ENCODE peak calls at places on chromosomes 7 and 10, in eight cellular contexts. R, N, S, T, I, D, K and Y are unnamed samples.

GRCh38 chr7:101560856-101561255 is 68.2 kb downstream of the MYL10 start:
- DNase-seq in N (peak), T (no peak), I (no peak), K (no peak), D (no peak), S (no peak), R (no peak), Y (no peak)

GRCh38 chr10:114624941-114625780 is 32.9 kb downstream of the ABLIM1 start:
- DNase-seq in R (no peak), K (no peak), I (no peak), S (peak), T (no peak), N (no peak), D (no peak), Y (no peak)

GRCh38 chr10:92125169-92125543 is 165.7 kb downstream of the CPEB3 start:
- DNase-seq in T (no peak), K (no peak), S (no peak), D (no peak), I (no peak), N (no peak), R (no peak), Y (no peak)

GRCh38 chr7:13188236-13188635 is 500.8 kb downstream of the ARL4A start:
- DNase-seq in S (no peak), I (no peak), K (no peak), D (no peak), T (no peak), N (no peak), R (no peak), Y (no peak)

GRCh38 chr10:29858352-29859267 is 200.8 kb downstream of the JCAD start:
- DNase-seq in S (peak), K (peak), I (no peak), T (no peak), D (peak), R (peak), N (peak), Y (no peak)

GRCh38 chr7:887488-887820 is 11.1 kb downstream of the GET4 start:
- DNase-seq in N (no peak), K (no peak), S (no peak), T (no peak), D (no peak), R (no peak), I (peak), Y (no peak)

GRCh38 chr10:69845574-69846251 is 44.0 kb downstream of the COL13A1 start:
- DNase-seq in K (peak), I (no peak), N (no peak), T (no peak), D (peak), R (no peak), S (no peak), Y (no peak)

GRCh38 chr7:19749658-19750057 is 23.8 kb downstream of the TMEM196 start:
- DNase-seq in I (no peak), D (no peak), T (no peak), N (no peak), R (no peak), S (no peak), K (no peak), Y (no peak)

GRCh38 chr10:70915806-70916205 is 27.4 kb upstream of the PCBD1 start:
- DNase-seq in R (no peak), K (no peak), D (no peak), I (no peak), S (no peak), N (no peak), T (no peak), Y (no peak)

GRCh38 chr10:69910566-69910965 is 108.9 kb downstream of the COL13A1 start:
- DNase-seq in N (no peak), T (no peak), S (no peak), I (no peak), D (no peak), K (no peak), R (no peak), Y (no peak)

GRCh38 chr7:130732980-130733865 is 784 bp downstream of the KLF14 start:
- DNase-seq in S (peak), T (no peak), D (no peak), I (peak), N (peak), R (peak), K (peak), Y (peak)

GRCh38 chr7:157228864-157229422 is 90.2 kb downstream of the UBE3C start:
- DNase-seq in N (no peak), T (no peak), I (no peak), D (peak), R (peak), K (peak), S (no peak), Y (no peak)

GRCh38 chr7:44955733-44956132 is 23.1 kb downstream of the MYO1G start:
- DNase-seq in D (no peak), I (no peak), S (no peak), N (no peak), K (peak), R (no peak), T (no peak), Y (no peak)

GRCh38 chr10:63722537-63722936 is 201.3 kb downstream of the REEP3 start:
- DNase-seq in D (peak), N (no peak), R (no peak), S (no peak), T (no peak), K (peak), I (no peak), Y (no peak)
- TF ChIP-seq POLR2AphosphoS5 in D (peak), N (peak), R (no peak), S (no peak), T (no peak), K (no peak), I (peak), Y (no peak)

GRCh38 chr10:95524358-95525032 is 36.7 kb downstream of the SORBS1 start:
- DNase-seq in N (no peak), T (no peak), K (no peak), I (no peak), R (no peak), D (no peak), S (no peak), Y (no peak)
- TF ChIP-seq POLR2AphosphoS5 in N (no peak), T (no peak), K (no peak), I (no peak), R (no peak), D (no peak), S (no peak), Y (no peak)

GRCh38 chr7:138398857-138399256 is 61.2 kb upstream of the TRIM24 start:
- DNase-seq in R (no peak), D (no peak), I (no peak), T (no peak), N (no peak), K (no peak), S (no peak), Y (no peak)

GRCh38 chr7:138400400-138400886 is 59.6 kb upstream of the TRIM24 start:
- DNase-seq in N (no peak), R (no peak), I (no peak), D (peak), K (no peak), T (no peak), S (no peak), Y (no peak)

GRCh38 chr7:138395763-138396162 is 64.3 kb upstream of the TRIM24 start:
- DNase-seq in S (no peak), R (no peak), N (no peak), T (no peak), D (no peak), K (no peak), I (no peak), Y (no peak)

DNA sequence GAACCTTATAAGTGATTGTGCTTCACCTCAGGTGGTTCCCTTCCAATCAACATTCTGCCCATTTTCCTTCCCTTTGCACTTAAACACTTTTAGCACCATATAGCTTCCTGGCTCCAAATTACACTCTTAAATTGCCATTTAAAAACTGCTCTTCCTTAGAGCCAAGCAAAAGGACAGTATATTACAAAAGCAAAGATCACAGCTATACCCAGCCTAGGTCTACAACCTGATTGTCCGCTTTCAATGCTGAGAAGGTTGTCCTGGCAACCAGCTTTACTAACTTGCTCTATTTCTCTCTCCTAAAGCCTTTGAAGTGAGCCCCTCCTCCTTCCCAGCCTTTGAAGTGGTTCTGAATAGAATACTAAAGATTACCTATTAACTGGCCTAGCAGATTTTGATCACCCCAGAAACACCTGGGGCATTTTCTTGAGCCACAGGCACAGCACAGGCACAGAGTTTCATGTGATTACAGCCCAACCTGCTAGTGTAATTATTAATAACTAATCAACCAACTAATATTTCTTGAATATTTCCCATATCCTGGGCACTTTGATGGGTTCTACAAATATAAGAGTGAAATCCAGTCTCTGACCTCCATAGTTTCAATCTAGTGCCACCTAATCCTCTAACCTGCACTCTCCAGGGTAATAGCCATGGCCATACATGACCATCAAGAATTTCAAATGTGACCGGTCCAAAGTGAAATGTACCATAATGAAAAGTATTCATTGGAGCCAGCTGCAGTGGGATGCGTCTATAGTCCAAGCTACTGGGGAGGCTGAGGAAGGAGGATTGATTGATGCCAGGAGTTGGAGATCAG is 63.6 kb upstream of the TRIM24 start:
- DNase-seq in D (no peak), R (peak), K (no peak), I (no peak), T (no peak), S (no peak), N (peak), Y (peak)
- TF ChIP-seq POLR2AphosphoS5 in D (no peak), R (no peak), K (no peak), I (no peak), T (no peak), S (no peak), N (peak), Y (no peak)

DNA sequence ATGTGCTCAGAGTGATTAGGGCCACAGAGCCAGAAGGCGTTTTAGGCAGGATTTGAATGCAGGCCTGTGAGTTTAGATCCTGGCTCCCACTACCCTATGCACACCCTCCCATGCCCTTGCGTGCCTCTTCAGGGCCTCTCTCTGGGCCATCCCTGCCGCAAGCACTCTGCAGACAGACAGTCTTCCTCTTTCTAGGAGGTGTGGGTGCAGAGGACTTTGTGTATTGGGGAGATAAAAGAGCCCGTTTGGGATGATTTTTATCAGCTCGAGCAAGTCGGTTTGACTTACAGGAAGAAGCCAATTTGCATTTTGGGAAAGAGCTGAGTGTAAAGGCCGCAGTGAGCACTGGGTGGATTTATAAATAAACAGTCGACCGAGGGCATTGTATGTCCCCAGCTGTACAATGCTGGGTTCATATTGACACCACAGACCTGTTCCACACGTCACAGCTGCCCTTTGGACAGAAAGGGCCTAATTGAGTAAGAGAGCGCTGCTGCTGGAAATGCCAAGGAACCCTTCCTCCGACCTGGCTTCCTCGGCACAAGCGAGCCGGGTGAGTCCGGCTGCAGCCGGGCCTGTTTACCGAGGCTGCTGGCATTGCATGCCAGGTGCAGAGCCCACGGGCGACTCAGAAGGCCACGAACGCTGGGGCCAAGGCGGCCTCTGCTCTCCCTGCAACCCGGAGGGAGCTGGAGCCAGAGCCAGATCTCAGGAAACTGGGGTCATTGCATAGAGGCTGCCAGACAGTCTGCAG is 25.1 kb downstream of the ZMIZ1 start:
- DNase-seq in R (peak), D (peak), K (no peak), T (no peak), S (no peak), I (no peak), N (peak), Y (no peak)
- TF ChIP-seq POLR2AphosphoS5 in R (no peak), D (no peak), K (no peak), T (no peak), S (no peak), I (peak), N (peak), Y (no peak)

DNA sequence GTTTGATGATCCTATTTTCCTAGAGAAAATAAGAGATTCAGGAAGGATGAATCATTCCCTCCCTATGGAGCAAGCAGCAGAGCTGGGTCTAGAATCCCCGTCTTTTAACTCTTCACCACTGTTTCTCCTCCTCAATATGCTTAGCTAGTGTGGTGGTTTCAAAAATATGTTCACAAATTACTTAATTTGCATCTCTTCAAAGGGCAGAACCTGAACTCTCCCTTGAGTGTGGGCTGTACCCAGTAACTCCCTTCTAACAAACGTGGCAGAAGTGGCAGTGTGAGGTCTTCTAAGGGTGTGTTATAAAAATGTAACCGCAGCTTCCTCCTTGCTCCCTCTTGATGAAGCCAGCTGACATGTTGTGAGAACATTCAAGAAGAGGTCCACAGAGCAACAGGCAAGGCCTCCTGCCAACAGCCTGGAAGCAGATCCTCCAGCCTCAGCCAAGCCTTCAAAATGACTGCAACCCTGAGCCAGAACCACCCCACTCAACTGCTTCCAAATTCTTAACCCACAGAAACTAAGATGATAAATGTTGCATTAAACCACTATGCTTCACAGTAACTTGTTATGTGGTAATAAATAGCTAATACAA is 36.6 kb downstream of the SRPK2 start:
- DNase-seq in N (peak), R (no peak), T (peak), I (no peak), D (peak), S (no peak), K (no peak), Y (peak)
- TF ChIP-seq POLR2AphosphoS5 in N (no peak), R (no peak), T (no peak), I (peak), D (no peak), S (no peak), K (no peak), Y (no peak)

GRCh38 chr7:115113131-115113530 is 191.2 kb downstream of the MDFIC start:
- DNase-seq in T (no peak), N (no peak), K (no peak), D (no peak), I (no peak), S (no peak), R (no peak), Y (no peak)
- TF ChIP-seq POLR2AphosphoS5 in T (no peak), N (no peak), K (no peak), D (no peak), I (no peak), S (no peak), R (no peak), Y (no peak)

DNA sequence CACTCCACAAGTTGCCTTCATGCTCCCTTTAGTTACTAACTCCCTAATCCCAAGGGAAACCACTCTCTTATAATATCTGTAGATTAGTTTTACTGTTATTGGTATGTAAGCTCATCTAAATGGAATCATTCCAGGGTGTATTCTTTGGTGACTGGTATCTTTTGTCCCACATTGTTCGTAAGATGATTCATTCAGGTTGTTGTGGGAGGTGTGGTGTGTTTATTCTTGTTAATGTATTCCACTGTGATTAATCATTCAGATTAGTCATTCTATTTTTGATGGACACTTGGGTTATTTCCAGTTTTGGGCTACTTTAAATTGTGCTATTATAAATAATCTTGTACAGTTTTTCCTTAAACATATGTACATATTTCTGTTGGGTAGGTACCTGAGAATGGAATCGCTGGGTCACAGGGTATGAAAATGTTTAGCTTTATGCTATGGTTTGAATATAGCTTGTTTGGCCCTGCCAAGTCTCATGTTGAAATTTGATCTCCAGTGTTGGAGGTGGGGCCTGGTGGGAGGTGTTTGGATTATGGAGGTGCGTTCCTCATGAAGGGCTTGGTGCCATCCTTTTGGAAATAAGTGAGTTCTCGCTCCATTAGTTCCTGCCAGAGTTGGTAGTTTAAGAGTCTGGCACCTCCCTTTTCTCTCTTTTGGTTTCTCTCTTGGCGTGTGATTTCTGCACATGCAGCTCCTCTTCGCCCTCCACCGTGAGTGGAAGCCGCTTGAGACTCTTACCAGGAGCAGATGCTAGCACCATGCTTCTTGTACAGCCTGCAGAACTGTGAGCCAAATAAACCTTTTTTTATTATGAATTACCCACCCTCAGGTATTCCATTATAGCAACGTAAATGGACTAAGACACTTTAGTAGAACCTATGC is 13.8 kb downstream of the BTRC start:
- DNase-seq in D (peak), I (no peak), T (no peak), N (no peak), K (no peak), S (peak), R (no peak), Y (no peak)
- TF ChIP-seq POLR2AphosphoS5 in D (no peak), I (no peak), T (no peak), N (no peak), K (peak), S (peak), R (no peak), Y (no peak)